ENCODE peak calls at places on chromosomes 16 and 17, in ten cellular contexts. E is CD8-positive, alpha-beta T cell; K is CD4-positive, CD25-positive, alpha-beta regulatory T cell; D is left lung; O is AG04450; X is prostate gland; Y is foreskin fibroblast; T is neuronal stem cell; W is choroid plexus epithelial cell; Q is brain microvascular endothelial cell. S is an unnamed sample.

GRCh38 chr16:11586375-11586855 is 304 bp downstream of the LITAF start:
- DNase-seq in Q (no peak), X (no peak), T (no peak), K (no peak), E (no peak), Y (no peak), O (no peak), W (no peak), D (no peak), S (no peak)

GRCh38 chr16:57470683-57471082 is 8.2 kb downstream of the POLR2C start:
- DNase-seq in D (peak; percentile 75), T (no peak), X (no peak), Q (no peak), Y (no peak), O (no peak), E (no peak), W (peak; percentile 66), K (no peak), S (no peak)

GRCh38 chr16:35737076-35737475 is 2277.7 kb downstream of the TP53TG3F start:
- DNase-seq in K (no peak), X (no peak), O (no peak), Y (no peak), T (no peak), E (no peak), D (no peak), W (no peak), Q (no peak), S (no peak)

GRCh38 chr17:80513892-80514291 is 30.7 kb upstream of the RPTOR start:
- DNase-seq in Y (peak; percentile 24), T (no peak), K (no peak), O (no peak), W (peak; percentile 85), E (no peak), Q (peak; percentile 97), X (no peak), D (no peak), S (peak; percentile 34)

GRCh38 chr17:42016411-42016831 is 818 bp downstream of the DNAJC7 start:
- DNase-seq in Q (no peak), O (no peak), Y (no peak), W (peak; percentile 24), T (no peak), E (no peak), X (no peak), D (no peak), K (no peak), S (peak; percentile 37)

GRCh38 chr16:19348578-19349315 is 63.2 kb downstream of the CLEC19A start:
- DNase-seq in W (no peak), D (no peak), T (peak; percentile 12), Q (no peak), O (no peak), E (no peak), Y (no peak), K (no peak), X (no peak), S (no peak)

GRCh38 chr17:49952209-49952911 is 16.6 kb upstream of the DLX4 start:
- DNase-seq in O (peak; percentile 11), Y (peak; percentile 25), X (peak; percentile 84), D (peak; percentile 79), T (peak; percentile 65), K (peak; percentile 56), W (peak; percentile 76), E (peak; percentile 84), Q (peak; percentile 58), S (peak; percentile 51)

GRCh38 chr17:21272250-21272649 is 12.3 kb upstream of the MAP2K3 start:
- DNase-seq in K (no peak), X (no peak), Q (no peak), D (no peak), Y (no peak), O (no peak), W (no peak), E (no peak), T (no peak), S (no peak)

GRCh38 chr17:46013502-46014165 is 14.6 kb downstream of the STH start:
- DNase-seq in Y (peak; percentile 76), W (peak; percentile 24), E (no peak), Q (peak; percentile 20), D (no peak), O (peak; percentile 27), K (no peak), X (no peak), T (no peak), S (peak; percentile 82)

GRCh38 chr16:18853694-18854093 is 52.3 kb upstream of the ARL6IP1 start:
- DNase-seq in X (no peak), W (peak; percentile 57), T (no peak), Y (no peak), Q (no peak), O (no peak), K (no peak), D (no peak), E (no peak), S (peak; percentile 32)

GRCh38 chr17:32494621-32495346 is 8.0 kb downstream of the CDK5R1 start:
- DNase-seq in T (no peak), K (no peak), W (no peak), E (no peak), O (no peak), Y (no peak), D (peak; percentile 28), X (no peak), Q (no peak), S (no peak)

GRCh38 chr17:80839401-80839800 is 152.2 kb upstream of the CHMP6 start:
- DNase-seq in Q (no peak), X (no peak), Y (no peak), D (no peak), W (no peak), E (no peak), T (no peak), K (no peak), O (no peak), S (no peak)

GRCh38 chr17:41547921-41548843 is 20.1 kb upstream of the KRT19 start:
- DNase-seq in T (no peak), W (peak; percentile 90), X (peak; percentile 44), Q (peak; percentile 95), D (peak; percentile 79), E (peak; percentile 36), Y (peak; percentile 99), K (no peak), O (peak; percentile 89), S (peak; percentile 98)

GRCh38 chr16:1012135-1012534 is 30.6 kb downstream of the SOX8 start:
- DNase-seq in Y (no peak), O (no peak), E (no peak), K (no peak), D (no peak), X (no peak), Q (no peak), W (no peak), T (no peak), S (no peak)

GRCh38 chr16:9603316-9603715 is 511.9 kb downstream of the HAPSTR1 start:
- DNase-seq in Q (no peak), X (no peak), Y (no peak), W (no peak), K (no peak), O (no peak), D (no peak), T (no peak), E (no peak), S (no peak)
- H3K4me3 ChIP-seq in Q (no peak overlapping the region), X (no peak overlapping the region), Y (no peak overlapping the region), W (no peak overlapping the region), K (no peak overlapping the region), O (no peak overlapping the region), D (no peak overlapping the region), T (no peak overlapping the region), E (no peak overlapping the region), S (no peak overlapping the region)

DNA sequence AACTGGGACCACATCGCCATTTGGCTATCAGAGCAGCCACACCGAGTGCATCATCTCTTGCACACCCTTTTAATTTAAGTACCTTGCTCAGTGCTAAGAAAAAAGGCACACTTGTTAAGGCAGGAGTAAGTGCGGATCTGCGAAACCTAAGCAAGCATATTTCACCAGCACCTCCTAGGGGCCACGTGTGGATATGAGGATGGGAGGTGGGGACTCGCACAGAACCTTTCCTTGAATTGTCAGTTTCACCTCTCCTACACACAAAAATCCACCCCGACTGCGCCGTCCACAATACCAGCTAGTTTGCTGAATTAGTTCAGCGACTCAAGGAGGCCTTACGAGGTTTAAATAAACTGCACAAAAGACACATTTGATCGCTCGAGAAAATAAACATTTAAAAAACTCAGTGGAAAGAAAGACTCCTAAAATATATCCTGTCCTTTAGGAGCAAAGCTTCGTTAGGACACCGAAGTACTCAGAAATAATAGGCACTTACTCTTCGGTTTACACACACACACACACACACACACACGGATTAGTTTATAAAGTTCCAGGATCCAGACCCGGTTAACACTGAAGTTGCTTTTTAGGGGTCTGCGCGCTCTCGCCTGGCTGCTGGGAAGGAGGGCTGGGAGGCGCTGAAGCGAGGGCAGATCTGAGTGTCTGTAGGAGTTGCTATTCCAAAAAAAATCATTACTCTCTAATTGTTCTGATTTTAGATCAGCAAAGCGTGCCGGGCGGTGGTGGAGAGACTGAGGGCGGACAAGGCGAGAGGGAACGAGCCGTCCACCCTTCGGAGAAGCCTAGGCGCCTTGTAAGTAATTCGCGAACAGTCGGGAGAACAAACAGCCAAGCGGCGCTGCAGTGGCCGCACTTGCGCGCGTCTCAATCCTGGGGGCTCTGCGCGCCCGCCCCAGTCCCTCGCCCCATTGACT is 1.0 kb upstream of the KCNJ2 start:
- DNase-seq in W (peak; percentile 92), Y (peak; percentile 62), T (peak; percentile 51), O (peak; percentile 33), X (peak; percentile 69), K (no peak), Q (peak; percentile 48), D (peak; percentile 77), E (no peak), S (peak; percentile 70)
- H3K4me3 ChIP-seq in W (peak overlapping the region; percentile 67), Y (peak overlapping the region; percentile 59), T (peak overlapping the region; percentile 83), O (peak overlapping the region; percentile 71), X (peak overlapping the region; percentile 53), K (no peak overlapping the region), Q (peak overlapping the region; percentile 61), D (peak overlapping the region; percentile 66), E (no peak overlapping the region), S (peak overlapping the region; percentile 64)

GRCh38 chr17:70124723-70125122 is 44.6 kb upstream of the KCNJ2 start:
- DNase-seq in W (no peak), Q (no peak), X (no peak), K (no peak), O (no peak), E (no peak), D (no peak), T (no peak), Y (no peak), S (no peak)
- H3K4me3 ChIP-seq in W (no peak overlapping the region), Q (no peak overlapping the region), X (no peak overlapping the region), K (no peak overlapping the region), O (no peak overlapping the region), E (no peak overlapping the region), D (no peak overlapping the region), T (no peak overlapping the region), Y (no peak overlapping the region), S (no peak overlapping the region)

GRCh38 chr16:63061319-63061718 is 1025.1 kb upstream of the CDH8 start:
- DNase-seq in K (no peak), T (no peak), X (no peak), Y (no peak), W (no peak), Q (no peak), D (no peak), E (no peak), O (no peak), S (no peak)
- H3K4me3 ChIP-seq in K (no peak overlapping the region), T (peak overlapping the region; percentile 55), X (no peak overlapping the region), Y (no peak overlapping the region), W (no peak overlapping the region), Q (no peak overlapping the region), D (no peak overlapping the region), E (no peak overlapping the region), O (no peak overlapping the region), S (no peak overlapping the region)